ENCODE peak calls at places on chromosomes 6 and 20, in seven cellular contexts. One of them, this sample, is unnamed.

GRCh38 chr6:41901882-41902519 is 6.8 kb upstream of the USP49 start:
- DNase-seq in neural crest cell: no peak
- DNase-seq in left lung: no peak
- DNase-seq in cardiac muscle cell: no peak
- DNase-seq in mammary epithelial cell: no peak
- DNase-seq in coronary artery: no peak
- DNase-seq in B cell: peak
- DNase-seq in this sample: peak

GRCh38 chr6:117627533-117627932 is 25.2 kb upstream of the GOPC start:
- DNase-seq in neural crest cell: no peak
- DNase-seq in B cell: no peak
- DNase-seq in mammary epithelial cell: no peak
- DNase-seq in left lung: no peak
- DNase-seq in coronary artery: no peak
- DNase-seq in cardiac muscle cell: no peak
- DNase-seq in this sample: peak

GRCh38 chr6:2229039-2229438 is 16.4 kb downstream of the GMDS start:
- DNase-seq in B cell: no peak
- DNase-seq in mammary epithelial cell: no peak
- DNase-seq in coronary artery: no peak
- DNase-seq in cardiac muscle cell: no peak
- DNase-seq in left lung: no peak
- DNase-seq in neural crest cell: no peak
- DNase-seq in this sample: no peak

GRCh38 chr20:11267131-11267761 is 593.4 kb upstream of the JAG1 start:
- DNase-seq in left lung: no peak
- DNase-seq in B cell: no peak
- DNase-seq in coronary artery: peak
- DNase-seq in cardiac muscle cell: peak
- DNase-seq in neural crest cell: no peak
- DNase-seq in mammary epithelial cell: peak
- DNase-seq in this sample: no peak

GRCh38 chr6:156687875-156688549 is 89.2 kb upstream of the ARID1B start:
- DNase-seq in B cell: peak
- DNase-seq in neural crest cell: peak
- DNase-seq in mammary epithelial cell: no peak
- DNase-seq in coronary artery: no peak
- DNase-seq in cardiac muscle cell: no peak
- DNase-seq in left lung: no peak
- DNase-seq in this sample: peak

GRCh38 chr6:127786109-127786508 is 114.7 kb downstream of the THEMIS start:
- DNase-seq in cardiac muscle cell: no peak
- DNase-seq in coronary artery: no peak
- DNase-seq in B cell: no peak
- DNase-seq in left lung: no peak
- DNase-seq in neural crest cell: no peak
- DNase-seq in mammary epithelial cell: no peak
- DNase-seq in this sample: no peak

GRCh38 chr6:125983246-125983945 is 2.9 kb upstream of the TRMT11 start:
- DNase-seq in left lung: no peak
- DNase-seq in B cell: no peak
- DNase-seq in cardiac muscle cell: no peak
- DNase-seq in mammary epithelial cell: peak
- DNase-seq in neural crest cell: no peak
- DNase-seq in coronary artery: no peak
- DNase-seq in this sample: no peak

GRCh38 chr6:111709201-111709600 is 103.5 kb upstream of the TRAF3IP2 start:
- DNase-seq in mammary epithelial cell: no peak
- DNase-seq in left lung: no peak
- DNase-seq in neural crest cell: no peak
- DNase-seq in B cell: no peak
- DNase-seq in coronary artery: no peak
- DNase-seq in cardiac muscle cell: no peak
- DNase-seq in this sample: no peak

GRCh38 chr20:25399038-25399430 is 8.4 kb upstream of the ABHD12 start:
- DNase-seq in mammary epithelial cell: peak
- DNase-seq in neural crest cell: peak
- DNase-seq in left lung: no peak
- DNase-seq in B cell: peak
- DNase-seq in coronary artery: no peak
- DNase-seq in cardiac muscle cell: peak
- DNase-seq in this sample: peak

GRCh38 chr6:160431791-160432404 is 83.7 kb downstream of the SLC22A3 start:
- DNase-seq in coronary artery: no peak
- DNase-seq in left lung: no peak
- DNase-seq in neural crest cell: no peak
- DNase-seq in B cell: no peak
- DNase-seq in mammary epithelial cell: no peak
- DNase-seq in cardiac muscle cell: no peak
- DNase-seq in this sample: no peak

GRCh38 chr20:43843096-43843964 is 71.3 kb upstream of the TOX2 start:
- DNase-seq in B cell: no peak
- DNase-seq in neural crest cell: no peak
- DNase-seq in cardiac muscle cell: no peak
- DNase-seq in left lung: no peak
- DNase-seq in mammary epithelial cell: peak
- DNase-seq in coronary artery: no peak
- DNase-seq in this sample: no peak

GRCh38 chr20:23641936-23642751 is 4.4 kb upstream of the CST3 start:
- DNase-seq in neural crest cell: no peak
- DNase-seq in left lung: no peak
- DNase-seq in cardiac muscle cell: no peak
- DNase-seq in B cell: no peak
- DNase-seq in coronary artery: no peak
- DNase-seq in mammary epithelial cell: peak
- DNase-seq in this sample: no peak

GRCh38 chr6:33633462-33634158 is 12.5 kb downstream of the ITPR3 start:
- DNase-seq in cardiac muscle cell: peak
- DNase-seq in neural crest cell: no peak
- DNase-seq in left lung: peak
- DNase-seq in B cell: peak
- DNase-seq in coronary artery: no peak
- DNase-seq in mammary epithelial cell: peak
- DNase-seq in this sample: peak

GRCh38 chr6:161137839-161138544 is 135.9 kb downstream of the AGPAT4 start:
- DNase-seq in mammary epithelial cell: peak
- DNase-seq in cardiac muscle cell: no peak
- DNase-seq in neural crest cell: no peak
- DNase-seq in left lung: no peak
- DNase-seq in coronary artery: no peak
- DNase-seq in B cell: no peak
- DNase-seq in this sample: no peak

GRCh38 chr20:36506253-36506652 is 35.1 kb upstream of the MYL9 start:
- DNase-seq in cardiac muscle cell: peak
- DNase-seq in B cell: no peak
- DNase-seq in left lung: no peak
- DNase-seq in neural crest cell: no peak
- DNase-seq in mammary epithelial cell: no peak
- DNase-seq in coronary artery: no peak
- DNase-seq in this sample: peak

GRCh38 chr6:90241229-90241873 is 55.3 kb downstream of the BACH2 start:
- DNase-seq in left lung: no peak
- DNase-seq in mammary epithelial cell: no peak
- DNase-seq in coronary artery: no peak
- DNase-seq in B cell: no peak
- DNase-seq in cardiac muscle cell: no peak
- DNase-seq in neural crest cell: no peak
- DNase-seq in this sample: no peak

GRCh38 chr6:124907596-124907995 is 54.6 kb upstream of the RNF217 start:
- DNase-seq in cardiac muscle cell: no peak
- DNase-seq in coronary artery: no peak
- DNase-seq in left lung: no peak
- DNase-seq in mammary epithelial cell: no peak
- DNase-seq in neural crest cell: no peak
- DNase-seq in B cell: no peak
- DNase-seq in this sample: no peak
- TF ChIP-seq CTCF in cardiac muscle cell: no peak
- TF ChIP-seq CTCF in coronary artery: no peak
- TF ChIP-seq CTCF in left lung: no peak
- TF ChIP-seq CTCF in mammary epithelial cell: no peak
- TF ChIP-seq CTCF in neural crest cell: no peak
- TF ChIP-seq CTCF in B cell: no peak
- TF ChIP-seq CTCF in this sample: no peak

GRCh38 chr20:32437391-32438074 is 79.4 kb downstream of the ASXL1 start:
- DNase-seq in cardiac muscle cell: no peak
- DNase-seq in B cell: no peak
- DNase-seq in coronary artery: no peak
- DNase-seq in mammary epithelial cell: no peak
- DNase-seq in neural crest cell: no peak
- DNase-seq in left lung: no peak
- DNase-seq in this sample: peak
- TF ChIP-seq CTCF in cardiac muscle cell: peak
- TF ChIP-seq CTCF in B cell: peak
- TF ChIP-seq CTCF in coronary artery: no peak
- TF ChIP-seq CTCF in mammary epithelial cell: peak
- TF ChIP-seq CTCF in neural crest cell: peak
- TF ChIP-seq CTCF in left lung: no peak
- TF ChIP-seq CTCF in this sample: peak

GRCh38 chr6:84639396-84639795 is 125.0 kb downstream of the TBX18 start:
- DNase-seq in cardiac muscle cell: no peak
- DNase-seq in B cell: no peak
- DNase-seq in mammary epithelial cell: peak
- DNase-seq in neural crest cell: no peak
- DNase-seq in left lung: no peak
- DNase-seq in coronary artery: no peak
- DNase-seq in this sample: no peak
- TF ChIP-seq CTCF in cardiac muscle cell: no peak
- TF ChIP-seq CTCF in B cell: no peak
- TF ChIP-seq CTCF in mammary epithelial cell: no peak
- TF ChIP-seq CTCF in neural crest cell: no peak
- TF ChIP-seq CTCF in left lung: no peak
- TF ChIP-seq CTCF in coronary artery: no peak
- TF ChIP-seq CTCF in this sample: no peak

GRCh38 chr6:93420163-93420806 is 926 bp upstream of the EPHA7 start:
- DNase-seq in B cell: no peak
- DNase-seq in cardiac muscle cell: peak
- DNase-seq in coronary artery: no peak
- DNase-seq in neural crest cell: no peak
- DNase-seq in left lung: no peak
- DNase-seq in mammary epithelial cell: no peak
- DNase-seq in this sample: no peak

GRCh38 chr6:93417421-93417996 is 1.9 kb downstream of the EPHA7 start:
- DNase-seq in coronary artery: no peak
- DNase-seq in neural crest cell: no peak
- DNase-seq in mammary epithelial cell: no peak
- DNase-seq in cardiac muscle cell: peak
- DNase-seq in B cell: no peak
- DNase-seq in left lung: no peak
- DNase-seq in this sample: no peak

GRCh38 chr6:93419304-93420162 is at the start of gene EPHA7:
- DNase-seq in cardiac muscle cell: peak
- DNase-seq in neural crest cell: peak
- DNase-seq in left lung: peak
- DNase-seq in B cell: peak
- DNase-seq in coronary artery: peak
- DNase-seq in mammary epithelial cell: peak
- DNase-seq in this sample: no peak

GRCh38 chr6:93418113-93418447 is 1.3 kb downstream of the EPHA7 start:
- DNase-seq in cardiac muscle cell: no peak
- DNase-seq in neural crest cell: no peak
- DNase-seq in B cell: no peak
- DNase-seq in left lung: no peak
- DNase-seq in mammary epithelial cell: no peak
- DNase-seq in coronary artery: no peak
- DNase-seq in this sample: no peak

GRCh38 chr6:93418448-93419303 is 683 bp downstream of the EPHA7 start:
- DNase-seq in neural crest cell: peak
- DNase-seq in cardiac muscle cell: peak
- DNase-seq in mammary epithelial cell: no peak
- DNase-seq in coronary artery: no peak
- DNase-seq in left lung: peak
- DNase-seq in B cell: peak
- DNase-seq in this sample: no peak
- TF ChIP-seq CTCF in neural crest cell: peak
- TF ChIP-seq CTCF in cardiac muscle cell: peak
- TF ChIP-seq CTCF in mammary epithelial cell: no peak
- TF ChIP-seq CTCF in coronary artery: no peak
- TF ChIP-seq CTCF in left lung: no peak
- TF ChIP-seq CTCF in B cell: no peak
- TF ChIP-seq CTCF in this sample: no peak

GRCh38 chr20:8019178-8019997 is at the start of gene TMX4:
- DNase-seq in left lung: peak
- DNase-seq in neural crest cell: peak
- DNase-seq in mammary epithelial cell: peak
- DNase-seq in B cell: peak
- DNase-seq in cardiac muscle cell: peak
- DNase-seq in coronary artery: peak
- DNase-seq in this sample: peak

GRCh38 chr20:8020314-8021079 is 936 bp upstream of the TMX4 start:
- DNase-seq in B cell: peak
- DNase-seq in cardiac muscle cell: no peak
- DNase-seq in left lung: no peak
- DNase-seq in neural crest cell: no peak
- DNase-seq in coronary artery: no peak
- DNase-seq in mammary epithelial cell: peak
- DNase-seq in this sample: peak

GRCh38 chr20:8019998-8020247 is 362 bp upstream of the TMX4 start:
- DNase-seq in left lung: no peak
- DNase-seq in mammary epithelial cell: no peak
- DNase-seq in cardiac muscle cell: no peak
- DNase-seq in neural crest cell: no peak
- DNase-seq in coronary artery: no peak
- DNase-seq in B cell: no peak
- DNase-seq in this sample: no peak

GRCh38 chr20:8021541-8022269 is 2.1 kb upstream of the TMX4 start:
- DNase-seq in mammary epithelial cell: no peak
- DNase-seq in cardiac muscle cell: no peak
- DNase-seq in neural crest cell: no peak
- DNase-seq in B cell: no peak
- DNase-seq in coronary artery: no peak
- DNase-seq in left lung: no peak
- DNase-seq in this sample: no peak

DNA sequence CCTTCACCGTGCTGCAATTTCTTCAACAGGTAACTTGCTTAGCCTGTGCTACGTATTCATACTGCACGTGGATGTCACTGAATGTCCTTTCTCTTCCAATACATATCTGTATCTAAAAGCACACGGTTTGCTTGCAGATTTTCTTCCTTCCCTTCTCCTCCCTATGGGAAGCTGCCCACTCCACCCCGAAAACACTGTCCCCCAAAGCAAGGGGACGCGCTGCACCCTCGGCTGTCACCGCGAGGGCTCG is 708 bp downstream of the TMX4 start:
- DNase-seq in B cell: no peak
- DNase-seq in cardiac muscle cell: peak
- DNase-seq in left lung: no peak
- DNase-seq in neural crest cell: no peak
- DNase-seq in mammary epithelial cell: no peak
- DNase-seq in coronary artery: no peak
- DNase-seq in this sample: no peak
- TF ChIP-seq CTCF in B cell: no peak
- TF ChIP-seq CTCF in cardiac muscle cell: no peak
- TF ChIP-seq CTCF in left lung: no peak
- TF ChIP-seq CTCF in neural crest cell: peak
- TF ChIP-seq CTCF in mammary epithelial cell: no peak
- TF ChIP-seq CTCF in coronary artery: no peak
- TF ChIP-seq CTCF in this sample: no peak

GRCh38 chr20:58636983-58637421 is 14.1 kb upstream of the STX16 start:
- DNase-seq in cardiac muscle cell: no peak
- DNase-seq in mammary epithelial cell: no peak
- DNase-seq in coronary artery: no peak
- DNase-seq in neural crest cell: no peak
- DNase-seq in B cell: no peak
- DNase-seq in left lung: no peak
- DNase-seq in this sample: no peak
- TF ChIP-seq CTCF in cardiac muscle cell: peak
- TF ChIP-seq CTCF in mammary epithelial cell: peak
- TF ChIP-seq CTCF in coronary artery: no peak
- TF ChIP-seq CTCF in neural crest cell: peak
- TF ChIP-seq CTCF in B cell: no peak
- TF ChIP-seq CTCF in left lung: no peak
- TF ChIP-seq CTCF in this sample: no peak